ENCODE peak calls at places on chromosomes 5 and 9, in four cellular contexts. T is breast epithelium; S is CD8-positive, alpha-beta T cell; A is mucosa of descending colon. Q is an unnamed sample.

GRCh38 chr5:154086641-154087040 is 47.9 kb downstream of the MFAP3 start:
- DNase-seq in T (no peak), S (no peak), A (no peak), Q (no peak)

GRCh38 chr5:148786456-148786855 is 40.0 kb upstream of the ADRB2 start:
- DNase-seq in T (no peak), S (no peak), A (no peak), Q (no peak)

GRCh38 chr9:92934321-92934720 is 13.0 kb upstream of the FGD3 start:
- DNase-seq in T (no peak), S (no peak), A (no peak), Q (no peak)

GRCh38 chr5:38431242-38431853 is 125.1 kb downstream of the LIFR start:
- DNase-seq in T (no peak), S (no peak), A (no peak), Q (no peak)

GRCh38 chr9:107983191-107983603 is 493.6 kb upstream of the KLF4 start:
- DNase-seq in T (no peak), S (no peak), A (peak; percentile 48), Q (no peak)

GRCh38 chr5:33105521-33105941 is 335.2 kb upstream of the TARS1 start:
- DNase-seq in T (no peak), S (no peak), A (no peak), Q (no peak)

GRCh38 chr5:132437604-132438275 is 52.8 kb downstream of the IRF1 start:
- DNase-seq in T (no peak), S (peak; percentile 43), A (peak; percentile 75), Q (no peak)

GRCh38 chr9:104025945-104026344 is 68.2 kb upstream of the SMC2 start:
- DNase-seq in T (no peak), S (no peak), A (no peak), Q (no peak)

GRCh38 chr9:109251080-109251775 is 69.6 kb downstream of the EPB41L4B start:
- DNase-seq in T (no peak), S (no peak), A (peak; percentile 66), Q (no peak)

GRCh38 chr5:35404701-35405100 is 174.4 kb upstream of the PRLR start:
- DNase-seq in T (no peak), S (no peak), A (no peak), Q (no peak)

GRCh38 chr5:52655163-52655562 is 132.6 kb upstream of the ITGA1 start:
- DNase-seq in T (no peak), S (no peak), A (no peak), Q (no peak)

GRCh38 chr5:58056546-58056945 is 403.3 kb downstream of the PLK2 start:
- DNase-seq in T (no peak), S (no peak), A (peak; percentile 39), Q (no peak)

GRCh38 chr5:134029156-134029555 is 24.4 kb upstream of the VDAC1 start:
- DNase-seq in T (no peak), S (no peak), A (no peak), Q (no peak)

GRCh38 chr5:71922584-71923106 is 184.6 kb upstream of the MAP1B start:
- DNase-seq in T (no peak), S (no peak), A (no peak), Q (no peak)

GRCh38 chr9:93642961-93643360 is 66.6 kb downstream of the PHF2 start:
- DNase-seq in T (no peak), S (no peak), A (no peak), Q (no peak)

GRCh38 chr9:137228968-137229896 is 1.5 kb upstream of the SLC34A3 start:
- DNase-seq in T (no peak), S (no peak), A (no peak), Q (no peak)

GRCh38 chr9:13847270-13847669 is 466.7 kb downstream of the NFIB start:
- DNase-seq in T (no peak), S (no peak), A (no peak), Q (no peak)

GRCh38 chr9:77305622-77306365 is 128.5 kb downstream of the VPS13A start:
- DNase-seq in T (no peak), S (no peak), A (no peak), Q (no peak)

GRCh38 chr5:131304414-131304813 is 40.6 kb downstream of the CDC42SE2 start:
- DNase-seq in T (no peak), S (no peak), A (no peak), Q (no peak)

GRCh38 chr9:12923472-12924009 is 148.7 kb downstream of the LURAP1L start:
- DNase-seq in T (no peak), S (no peak), A (peak; percentile 8), Q (no peak)

GRCh38 chr5:147956064-147956841 is 49.9 kb upstream of the C5orf46 start:
- DNase-seq in T (no peak), S (no peak), A (no peak), Q (no peak)

GRCh38 chr9:90290716-90291485 is 351.7 kb downstream of the DIRAS2 start:
- DNase-seq in T (no peak), S (no peak), A (no peak), Q (no peak)

GRCh38 chr5:116534988-116535387 is 39.6 kb downstream of the SEMA6A start:
- DNase-seq in T (no peak), S (no peak), A (no peak), Q (no peak)

GRCh38 chr5:159768243-159768642 is 148.0 kb upstream of the ADRA1B start:
- DNase-seq in T (no peak), S (no peak), A (no peak), Q (no peak)

GRCh38 chr9:72898784-72899733 is 53.8 kb downstream of the ALDH1A1 start:
- DNase-seq in T (no peak), S (no peak), A (no peak), Q (no peak)

GRCh38 chr5:17302590-17302989 is 85.2 kb downstream of the BASP1 start:
- DNase-seq in T (no peak), S (no peak), A (no peak), Q (no peak)

GRCh38 chr5:84436866-84437265 is 52.2 kb upstream of the EDIL3 start:
- DNase-seq in T (no peak), S (no peak), A (no peak), Q (no peak)

GRCh38 chr5:141879941-141880738 is 1.9 kb upstream of the PCDH1 start:
- DNase-seq in T (no peak), S (no peak), A (no peak), Q (no peak)

GRCh38 chr5:65102826-65103673 is 334.3 kb downstream of the CWC27 start:
- DNase-seq in T (peak; percentile 54), S (peak; percentile 37), A (peak; percentile 65), Q (peak; percentile 4)

GRCh38 chr5:97854871-97855762 is 672.1 kb upstream of the RIOK2 start:
- DNase-seq in T (no peak), S (no peak), A (no peak), Q (no peak)

GRCh38 chr9:76534031-76534430 is 75.0 kb downstream of the GCNT1 start:
- DNase-seq in T (no peak), S (no peak), A (no peak), Q (no peak)

GRCh38 chr5:123223906-123224305 is 134.9 kb downstream of the PRDM6 start:
- DNase-seq in T (no peak), S (no peak), A (no peak), Q (no peak)

GRCh38 chr9:98678244-98678842 is 30.4 kb downstream of the GABBR2 start:
- DNase-seq in T (no peak), S (no peak), A (peak; percentile 14), Q (no peak)

GRCh38 chr5:78065663-78066062 is 228.8 kb downstream of the AP3B1 start:
- DNase-seq in T (no peak), S (no peak), A (no peak), Q (no peak)
- TF ChIP-seq CTCF in T (no peak), S (no peak), A (no peak), Q (no peak)

GRCh38 chr5:63128018-63128417 is 549.4 kb downstream of the LRRC70 start:
- DNase-seq in T (no peak), S (no peak), A (no peak), Q (no peak)

GRCh38 chr5:63121471-63121870 is 542.9 kb downstream of the LRRC70 start:
- DNase-seq in T (no peak), S (no peak), A (no peak), Q (no peak)

GRCh38 chr5:63127054-63127453 is 548.4 kb downstream of the LRRC70 start:
- DNase-seq in T (no peak), S (no peak), A (no peak), Q (no peak)

GRCh38 chr5:63125392-63125791 is 546.8 kb downstream of the LRRC70 start:
- DNase-seq in T (no peak), S (no peak), A (no peak), Q (no peak)

DNA sequence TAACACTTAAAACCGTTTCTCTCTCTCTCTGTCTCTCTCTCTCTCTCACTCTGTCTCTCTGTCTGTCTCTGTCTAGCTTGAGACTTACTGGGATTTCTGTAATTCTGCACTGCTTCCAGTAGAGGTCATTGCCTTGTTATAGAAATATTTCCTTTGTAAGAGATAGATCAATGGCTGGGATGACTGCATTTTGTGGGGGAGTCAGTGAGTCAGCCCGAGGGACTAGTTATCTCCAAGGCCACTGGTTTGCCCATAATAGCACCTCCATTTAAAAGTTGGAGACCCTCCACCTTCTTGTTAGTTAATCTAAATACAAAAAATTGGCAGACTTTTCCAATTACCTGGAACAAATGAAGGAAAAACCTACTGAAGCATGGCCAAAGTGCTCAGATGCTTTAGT is 547.2 kb downstream of the LRRC70 start:
- DNase-seq in T (no peak), S (no peak), A (no peak), Q (no peak)
- TF ChIP-seq CTCF in T (no peak), S (no peak), A (no peak), Q (no peak)

GRCh38 chr5:151041577-151042268 is 21.3 kb downstream of the GPX3 start:
- DNase-seq in T (no peak), S (no peak), A (no peak), Q (no peak)
- TF ChIP-seq CTCF in T (no peak), S (no peak), A (no peak), Q (no peak)

DNA sequence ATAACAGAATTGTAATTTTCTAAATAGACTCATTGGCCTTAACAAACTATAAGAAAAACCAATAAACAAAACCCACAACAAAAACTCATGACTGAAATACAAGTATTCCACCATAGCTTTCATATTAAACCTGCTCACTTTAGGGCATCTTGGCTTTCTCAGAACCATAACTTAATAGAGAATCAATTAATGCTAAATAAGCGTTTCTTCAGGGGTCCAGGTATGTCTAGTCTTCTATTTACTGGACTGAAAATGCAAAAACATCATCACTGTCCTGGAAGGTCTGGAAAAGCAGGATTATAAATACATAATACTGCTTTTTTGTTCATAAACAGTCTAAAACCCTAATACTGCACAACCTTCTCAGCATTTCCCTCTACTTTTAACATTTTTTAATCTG is 6.2 kb upstream of the SMIM27 start:
- DNase-seq in T (no peak), S (no peak), A (no peak), Q (no peak)
- TF ChIP-seq CTCF in T (no peak), S (no peak), A (no peak), Q (no peak)

DNA sequence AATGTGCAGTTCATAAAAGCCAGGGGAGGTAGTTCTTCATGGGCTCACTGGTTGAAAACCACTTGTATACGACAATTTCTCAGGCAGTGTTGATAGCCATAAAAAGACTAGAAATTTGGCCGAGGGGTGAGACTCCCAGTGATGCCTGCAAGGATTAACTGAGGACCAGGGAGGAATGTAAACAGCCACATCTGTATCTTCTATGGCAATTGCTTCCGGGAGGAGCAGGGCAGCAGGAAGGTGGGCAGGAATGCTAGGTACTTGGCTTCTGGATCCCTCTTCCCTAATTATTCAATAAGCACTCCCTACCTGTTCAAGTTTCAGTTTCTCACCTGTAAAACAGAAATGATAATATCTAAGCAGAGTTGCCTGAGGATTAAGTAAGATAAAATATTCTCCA is 45.4 kb downstream of the TMEM232 start:
- DNase-seq in T (no peak), S (no peak), A (no peak), Q (no peak)
- TF ChIP-seq CTCF in T (no peak), S (no peak), A (no peak), Q (no peak)

Q was measured in esophagus squamous epithelium.